ENCODE peak calls at places on chromosomes 7 and 10, in ten cellular contexts. C is chondrocyte; L is COR-L47; H is NCI-H2171 treated with DMSO at 0.1 percent for 48 hours; V is stimulated activated CD4-positive, alpha-beta T cell treated with anti-CD3 and anti-CD28 coated beads, Interleukin-2, amount 100 ng/mL, for 48 hours; O is mucosa of gallbladder; N is NCI-H2029; A is NCI-H446; K is dermis microvascular lymphatic vessel endothelial cell; M is fibroblast of lung. F is an unnamed sample.

GRCh38 chr10:49194212-49194920 is 6.2 kb upstream of the TMEM273 start:
- DNase-seq in C (no peak), L (no peak), H (no peak), V (no peak), O (no peak), N (no peak), A (no peak), K (peak), M (no peak), F (no peak)

GRCh38 chr7:156017431-156017830 is 205.2 kb upstream of the SHH start:
- DNase-seq in C (peak), L (no peak), H (no peak), V (no peak), O (no peak), N (no peak), A (no peak), K (no peak), M (no peak), F (no peak)

GRCh38 chr10:127267442-127267841 is 71.1 kb upstream of the INSYN2A start:
- DNase-seq in C (no peak), L (no peak), H (no peak), V (no peak), O (no peak), N (no peak), A (no peak), K (no peak), M (no peak), F (no peak)

GRCh38 chr7:15248514-15248913 is 313.3 kb downstream of the AGMO start:
- DNase-seq in C (no peak), L (no peak), H (no peak), V (no peak), O (no peak), N (no peak), A (no peak), K (no peak), M (no peak), F (no peak)

GRCh38 chr10:32932330-32932729 is 25.7 kb downstream of the ITGB1 start:
- DNase-seq in C (no peak), L (no peak), H (no peak), V (no peak), O (no peak), N (no peak), A (no peak), K (no peak), M (no peak), F (no peak)

GRCh38 chr7:149300751-149301150 is 38.8 kb downstream of the ZNF783 start:
- DNase-seq in C (no peak), L (no peak), H (no peak), V (no peak), O (no peak), N (no peak), A (no peak), K (peak), M (no peak), F (no peak)

GRCh38 chr7:100065452-100066186 is 15.9 kb downstream of the ZNF3 start:
- DNase-seq in C (no peak), L (no peak), H (no peak), V (no peak), O (no peak), N (no peak), A (no peak), K (no peak), M (peak), F (no peak)

GRCh38 chr7:77684030-77684429 is 12.2 kb upstream of the RSBN1L start:
- DNase-seq in C (no peak), L (no peak), H (no peak), V (no peak), O (no peak), N (no peak), A (no peak), K (peak), M (peak), F (no peak)

GRCh38 chr10:35236739-35237138 is 99.6 kb upstream of the CCNY start:
- DNase-seq in C (no peak), L (no peak), H (peak), V (no peak), O (no peak), N (no peak), A (peak), K (no peak), M (peak), F (no peak)

GRCh38 chr7:143285454-143285756 is 647 bp downstream of the TMEM139 start:
- DNase-seq in C (no peak), L (no peak), H (no peak), V (no peak), O (peak), N (no peak), A (no peak), K (no peak), M (no peak), F (no peak)

GRCh38 chr10:6476989-6477388 is 103.1 kb downstream of the PRKCQ start:
- DNase-seq in C (no peak), L (no peak), H (no peak), V (no peak), O (no peak), N (no peak), A (no peak), K (no peak), M (no peak), F (no peak)

GRCh38 chr10:62384057-62384446 is 9.9 kb downstream of the ZNF365 start:
- DNase-seq in C (no peak), L (no peak), H (no peak), V (peak), O (no peak), N (no peak), A (no peak), K (no peak), M (peak), F (no peak)

GRCh38 chr7:94064541-94065191 is 60.5 kb upstream of the BET1 start:
- DNase-seq in C (no peak), L (peak), H (no peak), V (no peak), O (no peak), N (no peak), A (no peak), K (peak), M (peak), F (no peak)

GRCh38 chr10:123160311-123160980 is 6.2 kb downstream of the BUB3 start:
- DNase-seq in C (no peak), L (no peak), H (no peak), V (no peak), O (no peak), N (no peak), A (no peak), K (no peak), M (no peak), F (no peak)

GRCh38 chr7:55053651-55054226 is 34.9 kb downstream of the EGFR start:
- DNase-seq in C (no peak), L (no peak), H (no peak), V (no peak), O (no peak), N (no peak), A (no peak), K (no peak), M (peak), F (no peak)

GRCh38 chr7:149415391-149416068 is 45.3 kb downstream of the ZNF777 start:
- DNase-seq in C (no peak), L (no peak), H (no peak), V (no peak), O (no peak), N (no peak), A (no peak), K (peak), M (peak), F (no peak)

F was measured in NCI-H2081 treated with DMSO at 0.1 percent for 48 hours.